ENCODE peak calls at places on chromosomes 16 and 17, in five cellular contexts. O is lower lobe of right lung, S is PC-9, K is pancreas, V is right lobe of liver. Q is an unnamed sample.

GRCh38 chr17:35245196-35245486 is 2.3 kb downstream of the SLFN5 start:
- DNase-seq in O (no peak), S (peak), K (no peak), V (no peak), Q (no peak)

GRCh38 chr16:10923650-10924214 is 18.5 kb downstream of the DEXI start:
- DNase-seq in O (no peak), S (no peak), K (peak), V (peak), Q (no peak)

GRCh38 chr17:39722965-39723848 is 7.1 kb downstream of the MIEN1 start:
- DNase-seq in O (no peak), S (no peak), K (no peak), V (no peak), Q (no peak)

GRCh38 chr17:71342726-71343125 is 778.1 kb upstream of the SOX9 start:
- DNase-seq in O (no peak), S (no peak), K (no peak), V (no peak), Q (no peak)

GRCh38 chr16:24839347-24839972 is 6.3 kb upstream of the SLC5A11 start:
- DNase-seq in O (no peak), S (no peak), K (no peak), V (no peak), Q (no peak)

GRCh38 chr17:13981881-13982280 is 87.4 kb upstream of the COX10 start:
- DNase-seq in O (no peak), S (no peak), K (no peak), V (no peak), Q (no peak)

GRCh38 chr17:79026345-79027273 is 2.6 kb downstream of the C1QTNF1 start:
- DNase-seq in O (no peak), S (peak), K (no peak), V (no peak), Q (peak)

GRCh38 chr17:74430706-74431567 is 951 bp upstream of the GPRC5C start:
- DNase-seq in O (peak), S (peak), K (peak), V (peak), Q (peak)

GRCh38 chr17:72976971-72977767 is 115.3 kb downstream of the SLC39A11 start:
- DNase-seq in O (no peak), S (peak), K (peak), V (peak), Q (no peak)

GRCh38 chr16:64950262-64950661 is 171.6 kb downstream of the CDH11 start:
- DNase-seq in O (no peak), S (no peak), K (no peak), V (no peak), Q (no peak)

GRCh38 chr17:31495049-31495885 is 103.8 kb downstream of the RAB11FIP4 start:
- DNase-seq in O (no peak), S (peak), K (peak), V (peak), Q (peak)

GRCh38 chr17:8473451-8474192 is 37.9 kb downstream of the NDEL1 start:
- DNase-seq in O (no peak), S (no peak), K (no peak), V (no peak), Q (no peak)

GRCh38 chr16:66427871-66428681 is 981 bp downstream of the BEAN1 start:
- DNase-seq in O (no peak), S (no peak), K (no peak), V (no peak), Q (no peak)

GRCh38 chr17:50026901-50027638 is 28.8 kb upstream of the ITGA3 start:
- DNase-seq in O (peak), S (peak), K (peak), V (peak), Q (peak)

GRCh38 chr17:50026046-50026675 is 29.7 kb upstream of the ITGA3 start:
- DNase-seq in O (no peak), S (no peak), K (no peak), V (no peak), Q (no peak)

GRCh38 chr17:50029185-50029584 is 26.7 kb upstream of the ITGA3 start:
- DNase-seq in O (no peak), S (no peak), K (no peak), V (no peak), Q (no peak)

GRCh38 chr17:50027639-50028206 is 28.2 kb upstream of the ITGA3 start:
- DNase-seq in O (peak), S (peak), K (no peak), V (peak), Q (peak)

DNA sequence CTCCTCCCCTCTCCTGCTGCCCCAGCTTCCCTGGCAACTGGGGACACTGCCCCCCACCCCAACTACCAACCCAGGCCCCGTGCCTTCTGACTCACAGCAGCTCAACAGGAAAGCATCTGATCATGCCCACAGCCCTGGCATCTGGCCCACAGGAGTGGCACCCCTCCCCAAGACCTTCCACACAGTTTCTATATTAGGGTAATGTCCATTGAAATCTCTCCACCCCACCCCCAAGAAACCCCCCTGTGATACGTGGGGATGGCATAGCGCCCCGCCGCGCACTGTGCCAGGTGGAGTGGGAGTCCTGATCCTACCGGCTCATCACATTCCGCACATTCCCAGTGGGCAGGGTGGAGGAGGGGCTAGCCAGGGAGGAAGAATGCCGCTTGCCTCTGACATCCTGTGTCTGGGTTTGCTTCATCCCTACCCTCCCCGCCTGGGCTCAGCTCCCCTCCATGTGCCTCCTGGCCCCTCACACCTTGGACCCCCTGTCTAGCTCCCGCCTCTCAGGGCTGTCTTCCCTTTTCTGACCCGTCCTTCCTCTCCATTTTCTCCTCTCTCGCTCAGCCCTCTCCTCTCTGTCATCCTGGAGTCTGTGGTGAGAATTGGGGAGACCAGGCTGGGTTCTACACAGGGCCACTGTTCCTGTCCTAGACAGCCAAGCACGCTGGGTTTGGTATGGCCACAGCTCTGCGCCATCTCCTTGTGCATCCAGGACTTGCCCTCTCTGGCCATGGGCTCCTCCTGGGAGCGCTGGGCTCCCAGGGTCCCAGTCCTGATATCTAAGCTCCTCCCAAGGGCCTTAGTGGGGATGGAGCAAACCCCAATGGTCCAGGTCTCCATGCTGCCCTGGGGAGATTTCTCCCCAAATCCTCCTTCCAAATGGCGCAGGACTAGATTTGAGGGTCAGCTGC is 27.4 kb upstream of the ITGA3 start:
- DNase-seq in O (peak), S (peak), K (no peak), V (no peak), Q (peak)
- H3K27ac ChIP-seq in O (peak), S (peak), K (no peak), V (no peak), Q (peak)

DNA sequence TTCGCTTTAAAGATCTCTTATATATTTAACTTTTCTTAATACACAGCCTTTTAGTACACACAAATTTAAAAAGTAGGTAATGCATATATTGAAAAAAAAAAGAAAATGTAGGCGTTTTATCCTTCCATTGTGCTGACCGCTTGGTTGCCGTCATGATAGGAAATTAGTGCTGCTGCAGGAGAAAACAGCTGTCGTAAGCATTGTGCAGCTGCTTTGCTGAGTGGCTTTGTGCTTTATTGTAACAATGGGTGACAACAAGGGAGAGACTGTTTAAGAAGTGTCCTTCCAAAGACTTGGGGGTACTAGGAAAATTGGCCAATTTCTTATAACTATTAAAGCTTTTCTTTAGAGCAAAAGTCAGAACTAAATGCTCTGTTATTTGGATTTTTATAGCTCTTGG is 5.0 kb downstream of the HERPUD1 start:
- DNase-seq in O (no peak), S (no peak), K (no peak), V (no peak), Q (no peak)
- H3K4me3 ChIP-seq in O (peak), S (no peak), K (peak), V (no peak), Q (no peak)

DNA sequence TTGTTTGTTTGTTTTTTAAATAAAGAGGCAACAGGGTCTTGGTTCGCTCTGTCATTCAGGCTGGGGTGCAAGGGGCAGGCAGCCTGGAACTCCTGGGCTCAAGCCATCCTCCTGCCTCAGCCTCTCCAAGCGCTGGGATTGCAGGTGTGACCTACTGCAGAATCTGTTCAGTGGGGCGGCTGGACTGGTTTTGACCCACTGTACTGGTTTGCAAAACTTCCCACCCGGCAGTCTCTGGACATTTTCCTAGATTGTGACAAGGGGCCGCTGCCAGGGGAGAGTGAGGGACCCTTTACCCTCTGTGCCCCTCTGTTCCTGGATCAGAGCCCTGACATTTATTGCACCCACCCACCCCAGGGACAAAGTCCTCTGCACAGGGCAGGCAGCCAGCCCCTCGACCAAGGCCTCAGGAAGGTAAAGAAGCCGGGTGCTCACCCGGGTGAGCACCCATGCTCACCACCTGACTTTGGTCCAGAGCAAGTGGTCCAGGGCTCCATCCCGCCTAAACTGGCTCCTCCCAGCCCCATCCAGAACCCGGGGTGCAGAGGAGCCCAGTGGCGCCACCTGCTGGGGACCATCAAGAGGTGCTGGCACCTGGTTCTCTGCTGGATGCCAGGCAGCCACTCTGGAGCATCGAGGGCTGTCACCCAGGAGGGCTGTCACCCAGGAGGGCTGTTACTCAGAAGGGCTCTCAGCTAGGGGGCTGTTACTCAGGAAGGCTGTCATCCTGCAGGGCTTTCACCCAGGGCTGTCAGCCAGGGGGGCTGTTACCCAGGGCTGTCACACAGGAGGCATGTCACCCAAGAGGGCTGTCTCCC is 98.9 kb downstream of the TNFRSF13B start:
- DNase-seq in O (no peak), S (no peak), K (peak), V (peak), Q (no peak)
- TF ChIP-seq CTCF in O (peak), S (peak), K (peak), V (peak), Q (peak)

DNA sequence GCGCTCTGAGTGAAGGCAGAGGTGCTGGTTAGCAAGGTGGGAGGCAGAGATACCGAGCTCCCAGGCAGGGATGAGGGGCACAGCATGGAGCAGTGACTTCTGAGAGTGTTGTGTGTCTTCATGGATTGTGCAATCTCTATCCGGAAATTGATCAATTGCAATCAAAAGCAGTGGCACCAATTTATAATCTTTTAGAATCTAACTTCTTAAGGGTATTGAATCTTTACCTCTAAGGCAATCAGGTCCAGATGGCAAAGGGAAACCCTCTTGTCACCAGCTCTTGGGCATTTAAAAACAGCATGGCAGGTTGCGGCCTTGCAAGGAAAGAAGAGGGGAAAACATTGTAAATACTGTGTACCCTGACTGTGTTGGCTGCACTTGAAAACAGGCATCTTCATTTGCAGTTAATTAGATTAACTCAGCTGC is 58.0 kb upstream of the MRTFB start:
- DNase-seq in O (no peak), S (no peak), K (no peak), V (no peak), Q (no peak)
- H3K27ac ChIP-seq in O (peak), S (peak), K (peak), V (no peak), Q (peak)

GRCh38 chr17:36807496-36808180 is 129.6 kb upstream of the LHX1 start:
- DNase-seq in O (no peak), S (no peak), K (no peak), V (no peak), Q (no peak)
- H3K4me3 ChIP-seq in O (no peak), S (no peak), K (no peak), V (no peak), Q (no peak)

GRCh38 chr16:67843343-67843765 is 1.2 kb downstream of the THAP11 start:
- DNase-seq in O (no peak), S (no peak), K (no peak), V (no peak), Q (no peak)

GRCh38 chr16:67846063-67846319 is 742 bp upstream of the NUTF2 start:
- DNase-seq in O (no peak), S (no peak), K (no peak), V (no peak), Q (no peak)

GRCh38 chr16:67842509-67843342 is 606 bp downstream of the THAP11 start:
- DNase-seq in O (peak), S (no peak), K (peak), V (peak), Q (peak)

GRCh38 chr16:67845291-67846062 is 1.3 kb upstream of the NUTF2 start:
- DNase-seq in O (no peak), S (no peak), K (no peak), V (no peak), Q (no peak)

DNA sequence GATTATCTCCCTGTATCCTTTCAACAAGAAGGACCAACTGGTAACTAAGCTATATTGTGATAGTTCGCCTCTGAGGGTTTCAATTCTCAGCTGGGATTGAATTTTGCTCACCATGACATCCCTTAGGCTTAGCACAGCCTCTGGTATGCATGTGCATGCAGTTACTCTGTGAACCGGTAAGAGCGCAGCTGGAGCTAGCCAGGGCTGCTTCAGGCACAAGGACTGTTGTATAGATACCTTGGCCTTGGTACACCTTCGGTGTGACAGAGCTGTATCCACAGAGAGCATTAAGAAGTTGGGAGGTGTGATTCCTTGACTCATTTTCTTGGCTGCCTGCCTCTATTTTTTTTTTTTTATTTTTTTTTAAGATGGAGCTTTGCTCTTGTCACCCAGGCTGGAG is 2.3 kb upstream of the NUTF2 start:
- DNase-seq in O (no peak), S (no peak), K (no peak), V (no peak), Q (no peak)
- TF ChIP-seq CTCF in O (no peak), S (no peak), K (no peak), V (no peak), Q (no peak)

Q was measured in kidney.